ENCODE peak calls at places on chromosomes 1 and 21, in four cellular contexts. D is adrenal gland, A is heart left ventricle, P is fibroblast of mammary gland. M is an unnamed sample.

GRCh38 chr21:45698493-45698947 is 55.0 kb downstream of the PCBP3 start:
- DNase-seq in D (peak), A (peak), P (peak), M (peak)

GRCh38 chr1:41892211-41892840 is 26.4 kb downstream of the HIVEP3 start:
- DNase-seq in D (no peak), A (no peak), P (no peak), M (no peak)

GRCh38 chr1:25952851-25953401 is 44.9 kb downstream of the PAFAH2 start:
- DNase-seq in D (no peak), A (peak), P (peak), M (peak)

GRCh38 chr1:92842082-92843045 is 10.5 kb downstream of the RPL5 start:
- DNase-seq in D (no peak), A (no peak), P (no peak), M (no peak)

GRCh38 chr1:177439301-177439700 is 268.5 kb downstream of the BRINP2 start:
- DNase-seq in D (no peak), A (no peak), P (no peak), M (no peak)

GRCh38 chr1:61226791-61227567 is 144.6 kb downstream of the NFIA start:
- DNase-seq in D (no peak), A (no peak), P (peak), M (no peak)

GRCh38 chr1:39491146-39491921 is at the start of gene BMP8A:
- DNase-seq in D (peak), A (peak), P (no peak), M (no peak)

GRCh38 chr1:8465692-8466091 is 147.8 kb downstream of the SLC45A1 start:
- DNase-seq in D (no peak), A (no peak), P (no peak), M (no peak)

GRCh38 chr1:91026777-91027176 is 4.9 kb upstream of the ZNF644 start:
- DNase-seq in D (no peak), A (no peak), P (peak), M (no peak)

GRCh38 chr1:26961826-26962225 is 1.6 kb upstream of the KDF1 start:
- DNase-seq in D (no peak), A (no peak), P (peak), M (peak)

GRCh38 chr1:27192039-27192529 is 37.2 kb upstream of the SLC9A1 start:
- DNase-seq in D (peak), A (no peak), P (peak), M (no peak)

GRCh38 chr1:2330511-2331199 is 60.7 kb downstream of the MORN1 start:
- DNase-seq in D (peak), A (peak), P (peak), M (peak)

GRCh38 chr1:12799730-12800129 is 8.5 kb downstream of the PRAMEF1 start:
- DNase-seq in D (no peak), A (no peak), P (no peak), M (no peak)

GRCh38 chr1:9672444-9672843 is 20.9 kb downstream of the PIK3CD start:
- DNase-seq in D (no peak), A (no peak), P (no peak), M (no peak)

GRCh38 chr1:235253219-235253640 is 74.7 kb downstream of the ARID4B start:
- DNase-seq in D (peak), A (peak), P (peak), M (no peak)

GRCh38 chr1:25146382-25146855 is 85.9 kb downstream of the SYF2 start:
- DNase-seq in D (peak), A (no peak), P (no peak), M (no peak)

GRCh38 chr1:210726621-210727020 is 397.9 kb downstream of the HHAT start:
- DNase-seq in D (no peak), A (no peak), P (peak), M (no peak)

GRCh38 chr1:27979151-27979858 is 19.5 kb downstream of the XKR8 start:
- DNase-seq in D (no peak), A (no peak), P (peak), M (no peak)

GRCh38 chr1:42926235-42926869 is 32.3 kb downstream of the SLC2A1 start:
- DNase-seq in D (no peak), A (no peak), P (no peak), M (no peak)

GRCh38 chr1:94240822-94241221 is 3.4 kb upstream of the ARHGAP29 start:
- DNase-seq in D (no peak), A (no peak), P (no peak), M (no peak)

GRCh38 chr1:210294991-210295773 is 33.5 kb upstream of the HHAT start:
- DNase-seq in D (peak), A (peak), P (peak), M (no peak)

GRCh38 chr1:224502459-224503160 is 68.0 kb upstream of the WDR26 start:
- DNase-seq in D (no peak), A (no peak), P (no peak), M (no peak)

GRCh38 chr1:234973426-234974250 is 155.0 kb downstream of the TOMM20 start:
- DNase-seq in D (peak), A (no peak), P (no peak), M (no peak)

GRCh38 chr1:236128646-236129178 is 13.6 kb upstream of the GPR137B start:
- DNase-seq in D (no peak), A (no peak), P (no peak), M (no peak)

GRCh38 chr1:200979574-200980451 is 43.7 kb downstream of the KIF21B start:
- DNase-seq in D (no peak), A (no peak), P (peak), M (no peak)

GRCh38 chr1:115865704-115866380 is 24.9 kb upstream of the NHLH2 start:
- DNase-seq in D (no peak), A (no peak), P (no peak), M (no peak)

GRCh38 chr1:115867216-115867615 is 26.3 kb upstream of the NHLH2 start:
- DNase-seq in D (no peak), A (no peak), P (peak), M (no peak)

DNA sequence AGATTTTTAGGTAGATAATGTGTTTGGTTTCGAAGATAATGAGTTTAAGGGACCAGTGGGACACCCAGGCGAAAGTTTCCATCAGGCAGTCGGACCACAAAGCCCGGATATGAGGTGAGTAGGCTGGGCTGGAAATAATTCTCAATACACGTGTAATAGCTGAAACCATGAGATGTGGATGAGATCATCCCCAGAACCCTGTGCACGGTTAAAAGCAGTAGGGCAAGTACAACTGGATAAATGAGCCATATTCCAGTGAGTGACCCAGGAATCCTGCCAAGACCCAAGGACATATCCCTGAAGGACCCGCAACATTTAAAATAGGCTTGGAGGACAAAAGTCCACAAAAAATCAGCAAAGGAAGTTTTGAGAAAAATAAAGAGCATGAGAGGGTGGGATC is 21.5 kb upstream of the NHLH2 start:
- DNase-seq in D (no peak), A (no peak), P (no peak), M (no peak)
- H3K4me3 ChIP-seq in D (no peak), A (no peak), P (no peak), M (no peak)

GRCh38 chr1:204072951-204073836 is at the start of gene SOX13:
- DNase-seq in D (peak), A (peak), P (peak), M (peak)
- TF ChIP-seq CTCF in D (no peak), A (no peak), P (peak), M (peak)

DNA sequence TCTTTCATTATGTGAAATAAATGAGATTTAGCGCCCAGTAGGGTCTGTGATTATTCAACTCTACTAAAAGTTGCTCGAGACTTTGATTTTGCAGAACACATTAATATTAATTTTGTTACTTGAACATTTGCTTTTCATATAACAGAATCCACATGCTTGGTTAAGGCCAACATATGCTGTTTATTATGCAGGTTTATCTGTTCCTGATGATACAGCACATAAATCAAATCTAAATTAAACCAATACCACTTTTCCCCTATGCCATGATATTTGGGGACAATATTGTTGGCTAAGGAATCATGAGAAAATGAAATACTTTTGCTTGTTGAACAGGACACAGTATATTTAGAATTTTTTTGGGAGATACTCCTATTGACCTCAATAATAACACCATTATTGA is 291.1 kb downstream of the USP25 start:
- DNase-seq in D (no peak), A (no peak), P (no peak), M (no peak)
- H3K4me3 ChIP-seq in D (no peak), A (no peak), P (no peak), M (no peak)

GRCh38 chr1:90000934-90001676 is 6.2 kb downstream of the ZNF326 start:
- DNase-seq in D (no peak), A (no peak), P (no peak), M (no peak)
- TF ChIP-seq CTCF in D (no peak), A (no peak), P (no peak), M (no peak)

DNA sequence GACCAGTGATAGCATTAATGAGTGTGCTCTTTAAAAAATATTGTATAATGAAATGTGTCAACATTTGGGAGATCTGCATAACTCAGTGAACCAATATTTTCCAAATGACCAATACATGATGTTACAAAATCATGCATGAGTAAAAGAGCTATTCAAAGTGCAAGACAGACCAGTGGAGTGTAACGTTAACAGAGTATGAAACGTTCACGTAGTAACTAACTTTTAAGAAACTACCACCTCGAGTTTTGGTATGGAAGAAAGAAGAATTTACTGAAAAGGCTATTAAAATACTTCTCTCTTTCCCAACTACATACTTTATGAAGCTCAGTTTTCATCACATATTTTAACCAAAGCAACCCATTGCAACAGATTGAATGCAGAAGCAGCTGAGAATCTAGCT is 9.6 kb upstream of the SLC6A9 start:
- DNase-seq in D (no peak), A (no peak), P (peak), M (no peak)
- H3K4me3 ChIP-seq in D (no peak), A (no peak), P (no peak), M (no peak)

M was measured in AG04449.